ENCODE peak calls at places on chromosomes 3 and 15, in ten cellular contexts. E is glutamatergic neuron, W is fibroblast of pulmonary artery, P is uterus, L is progenitor cell of endocrine pancreas, D is nephron progenitor cell, R is psoas muscle, A is endodermal cell, G is AG10803, C is GM13977. X is an unnamed sample.

GRCh38 chr15:64740361-64741170 is 34.8 kb downstream of the RBPMS2 start:
- DNase-seq in D (no peak), L (no peak), R (peak), A (no peak), E (no peak), W (peak), P (peak), C (peak), G (peak), X (peak)

GRCh38 chr15:63288342-63288741 is 10.9 kb downstream of the APH1B start:
- DNase-seq in D (no peak), P (no peak), W (no peak), L (no peak), R (no peak), A (no peak), E (no peak), C (no peak), G (no peak), X (no peak)

GRCh38 chr3:124395584-124396340 is 334.5 kb upstream of the UMPS start:
- DNase-seq in R (no peak), A (no peak), E (peak), L (no peak), D (no peak), W (peak), C (no peak), P (peak), G (no peak), X (no peak)

GRCh38 chr3:13347390-13347966 is 72.6 kb downstream of the NUP210 start:
- DNase-seq in W (peak), C (no peak), E (no peak), A (peak), P (no peak), L (no peak), D (no peak), G (peak), R (no peak), X (no peak)

GRCh38 chr15:80095511-80095910 is 36.0 kb downstream of the ZFAND6 start:
- DNase-seq in C (no peak), W (no peak), L (no peak), G (no peak), R (no peak), P (no peak), A (no peak), D (no peak), E (no peak), X (no peak)

GRCh38 chr3:88452228-88452627 is 302.5 kb downstream of the C3orf38 start:
- DNase-seq in G (no peak), L (no peak), C (no peak), D (no peak), A (no peak), W (no peak), R (no peak), E (no peak), P (no peak), X (no peak)

GRCh38 chr15:89367485-89368451 is 33.1 kb upstream of the POLG start:
- DNase-seq in E (peak), P (no peak), A (peak), C (peak), D (peak), R (no peak), W (no peak), L (no peak), G (no peak), X (no peak)

GRCh38 chr15:45993508-45993907 is 358.7 kb downstream of the SQOR start:
- DNase-seq in L (no peak), G (no peak), R (no peak), E (no peak), W (no peak), P (no peak), D (no peak), C (no peak), A (no peak), X (no peak)

GRCh38 chr3:47850062-47850802 is 47.3 kb downstream of the DHX30 start:
- DNase-seq in D (no peak), A (no peak), C (no peak), P (no peak), R (no peak), W (peak), E (no peak), L (no peak), G (peak), X (peak)

DNA sequence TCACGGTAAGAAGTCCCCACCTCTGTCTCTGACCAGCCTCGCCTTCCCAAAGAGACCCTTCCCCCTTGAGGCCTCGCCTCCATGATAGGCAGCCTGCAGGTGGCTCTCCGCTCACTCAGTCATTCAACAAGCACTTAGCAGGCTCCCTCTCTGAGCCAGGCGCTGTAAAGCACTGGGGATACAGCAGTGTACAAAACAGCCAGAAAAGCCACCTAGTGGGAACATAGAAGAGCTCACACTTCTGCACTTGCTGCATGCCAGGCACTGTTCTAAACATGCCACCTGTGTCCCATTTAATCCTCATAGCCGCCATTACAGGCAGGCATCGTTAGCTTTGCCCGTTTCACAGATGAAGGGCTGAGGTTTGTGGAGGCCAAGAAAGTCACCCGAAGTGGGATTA is 56.0 kb downstream of the SEMA3G start:
- DNase-seq in D (no peak), G (no peak), P (no peak), C (no peak), E (no peak), R (no peak), A (no peak), W (no peak), L (no peak), X (no peak)
- TF ChIP-seq CTCF in D (no peak), G (no peak), P (no peak), C (no peak), E (no peak), R (no peak), A (no peak), W (peak), L (no peak), X (no peak)

GRCh38 chr3:190266915-190267290 is 55.3 kb downstream of the CLDN1 start:
- DNase-seq in D (no peak), C (no peak), A (no peak), R (no peak), E (no peak), P (no peak), G (peak), W (peak), L (no peak), X (no peak)

GRCh38 chr3:190272747-190273146 is 49.5 kb downstream of the CLDN1 start:
- DNase-seq in R (no peak), L (no peak), W (no peak), A (no peak), C (no peak), G (no peak), D (no peak), E (no peak), P (no peak), X (no peak)

GRCh38 chr3:190265795-190266194 is 56.5 kb downstream of the CLDN1 start:
- DNase-seq in E (no peak), A (no peak), W (peak), C (no peak), D (no peak), R (no peak), G (peak), P (no peak), L (no peak), X (peak)

GRCh38 chr3:190266265-190266914 is 55.9 kb downstream of the CLDN1 start:
- DNase-seq in L (no peak), E (no peak), D (no peak), P (no peak), W (no peak), G (peak), C (no peak), A (no peak), R (no peak), X (no peak)

DNA sequence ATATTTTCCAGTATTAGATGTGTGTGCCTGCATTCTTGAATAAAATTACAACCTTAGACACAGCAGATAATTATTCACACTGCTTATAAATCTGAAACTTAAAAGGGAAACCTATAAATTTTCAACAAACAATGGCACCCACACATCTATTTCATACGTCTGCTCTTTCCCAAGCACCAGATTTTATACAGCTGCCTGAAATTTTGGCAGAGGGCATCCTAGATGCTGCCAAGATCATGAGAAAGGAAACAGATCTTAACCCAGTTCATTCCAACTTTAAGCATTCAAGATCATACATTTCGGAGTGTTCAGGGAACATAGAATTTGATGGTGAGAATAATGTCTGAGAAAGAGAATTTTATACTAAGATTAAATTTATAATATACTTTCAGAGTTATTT is 53.1 kb downstream of the CLDN1 start:
- DNase-seq in G (peak), E (no peak), L (no peak), A (no peak), D (no peak), P (peak), W (peak), R (no peak), C (no peak), X (no peak)
- TF ChIP-seq CTCF in G (no peak), E (no peak), L (no peak), A (no peak), D (no peak), P (no peak), W (no peak), R (no peak), C (no peak), X (no peak)

GRCh38 chr3:72665103-72665502 is 183.1 kb downstream of the SHQ1 start:
- DNase-seq in P (no peak), E (no peak), A (no peak), G (no peak), L (no peak), R (no peak), D (no peak), W (no peak), C (no peak), X (no peak)

GRCh38 chr3:72666444-72666755 is 181.8 kb downstream of the SHQ1 start:
- DNase-seq in L (no peak), W (no peak), C (no peak), D (no peak), G (no peak), A (no peak), E (no peak), R (no peak), P (no peak), X (no peak)

GRCh38 chr3:72664576-72664975 is 183.7 kb downstream of the SHQ1 start:
- DNase-seq in D (no peak), A (no peak), R (no peak), E (no peak), P (no peak), L (no peak), C (no peak), G (peak), W (peak), X (no peak)

GRCh38 chr3:72664171-72664570 is 184.1 kb downstream of the SHQ1 start:
- DNase-seq in C (no peak), D (no peak), A (no peak), W (no peak), P (no peak), R (no peak), E (no peak), L (no peak), G (no peak), X (no peak)

DNA sequence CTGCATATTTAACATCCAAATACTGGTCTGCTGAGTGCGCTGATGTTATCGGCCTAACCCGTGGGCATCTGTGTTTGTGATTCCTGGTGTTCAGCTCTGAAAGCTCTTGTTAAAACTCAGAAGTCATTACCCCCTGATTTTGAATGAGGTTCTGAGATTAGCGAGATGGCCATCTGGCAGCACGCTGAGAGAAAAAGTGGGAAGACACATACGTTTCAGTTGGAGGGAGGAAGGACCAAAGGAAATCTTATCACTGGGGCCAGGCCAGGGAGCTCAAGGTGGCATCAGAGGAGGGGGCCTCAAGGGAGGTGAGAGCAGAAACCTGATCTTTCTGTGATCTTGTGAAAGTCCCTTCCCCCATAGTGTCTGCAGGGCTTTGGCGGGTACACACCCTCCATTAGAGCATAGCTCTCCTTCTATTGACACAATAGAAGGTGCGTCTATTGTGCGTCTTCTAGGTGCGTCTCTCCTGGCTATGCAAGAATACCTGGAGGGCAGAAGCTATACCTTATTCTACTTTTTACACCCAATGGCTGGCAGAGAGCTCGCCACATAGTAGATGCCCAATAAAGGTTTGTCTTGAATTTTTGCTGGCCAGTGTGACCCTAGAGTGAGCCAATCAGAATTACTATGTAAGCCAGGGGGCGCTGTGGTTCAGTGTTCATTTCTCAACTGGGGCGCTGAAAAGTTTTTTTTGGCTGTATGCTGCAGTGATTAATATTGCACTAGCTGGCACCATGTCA is 182.4 kb downstream of the SHQ1 start:
- DNase-seq in P (no peak), R (no peak), D (peak), A (peak), L (no peak), E (peak), W (peak), C (peak), G (no peak), X (peak)
- TF ChIP-seq CTCF in P (peak), R (peak), D (peak), A (peak), L (peak), E (peak), W (peak), C (peak), G (peak), X (peak)

DNA sequence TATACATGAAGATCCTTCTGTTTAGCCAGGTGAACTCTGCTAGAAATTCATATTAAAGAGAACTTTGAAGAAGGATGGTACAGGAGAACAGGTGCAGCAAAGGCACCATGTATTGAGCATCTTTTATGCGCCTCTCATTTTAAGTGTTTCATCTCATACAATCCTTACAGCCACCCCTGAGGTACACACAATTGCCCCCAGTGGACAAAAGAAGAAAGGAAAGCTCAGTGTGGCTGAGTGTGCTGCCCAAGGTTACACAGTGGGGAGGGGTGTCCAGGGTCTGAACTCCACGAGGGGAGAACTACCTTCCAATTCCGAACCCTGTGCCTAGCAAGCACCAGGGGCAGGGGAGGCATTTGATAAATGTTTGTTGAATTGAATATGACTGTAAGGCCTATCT is 98.6 kb downstream of the MECOM start:
- DNase-seq in A (no peak), P (no peak), L (no peak), D (no peak), W (no peak), G (no peak), E (no peak), R (no peak), C (no peak), X (no peak)
- TF ChIP-seq CTCF in A (peak), P (no peak), L (peak), D (no peak), W (peak), G (no peak), E (no peak), R (no peak), C (peak), X (no peak)

DNA sequence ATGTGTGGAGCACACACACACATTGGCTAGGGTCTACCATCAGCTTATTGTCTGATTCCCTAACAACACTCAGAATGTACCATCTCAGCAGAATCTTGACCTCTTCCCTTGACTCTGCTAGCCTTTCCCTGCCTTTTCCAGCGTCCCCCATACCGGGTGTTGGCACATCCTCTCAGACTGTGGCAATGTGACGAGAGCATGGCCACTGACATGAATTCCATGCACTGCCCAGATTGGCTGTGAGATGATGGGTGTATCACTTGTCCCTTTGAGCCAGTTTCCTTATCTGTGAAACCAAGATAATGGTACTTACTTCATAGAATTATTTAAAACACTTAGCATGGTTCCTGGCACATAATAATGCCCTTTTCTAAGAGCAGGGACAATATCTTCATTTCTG is 60.3 kb upstream of the EIF1B start:
- DNase-seq in D (no peak), L (no peak), R (no peak), P (no peak), E (no peak), W (no peak), G (no peak), C (no peak), A (peak), X (no peak)
- TF ChIP-seq CTCF in D (no peak), L (no peak), R (no peak), P (no peak), E (no peak), W (no peak), G (no peak), C (no peak), A (no peak), X (no peak)

GRCh38 chr15:25694238-25694584 is 168.9 kb downstream of the ATP10A start:
- DNase-seq in D (no peak), R (no peak), E (no peak), G (no peak), C (no peak), P (peak), L (no peak), A (no peak), W (no peak), X (no peak)
- TF ChIP-seq CTCF in D (no peak), R (no peak), E (peak), G (no peak), C (no peak), P (no peak), L (no peak), A (no peak), W (no peak), X (peak)

DNA sequence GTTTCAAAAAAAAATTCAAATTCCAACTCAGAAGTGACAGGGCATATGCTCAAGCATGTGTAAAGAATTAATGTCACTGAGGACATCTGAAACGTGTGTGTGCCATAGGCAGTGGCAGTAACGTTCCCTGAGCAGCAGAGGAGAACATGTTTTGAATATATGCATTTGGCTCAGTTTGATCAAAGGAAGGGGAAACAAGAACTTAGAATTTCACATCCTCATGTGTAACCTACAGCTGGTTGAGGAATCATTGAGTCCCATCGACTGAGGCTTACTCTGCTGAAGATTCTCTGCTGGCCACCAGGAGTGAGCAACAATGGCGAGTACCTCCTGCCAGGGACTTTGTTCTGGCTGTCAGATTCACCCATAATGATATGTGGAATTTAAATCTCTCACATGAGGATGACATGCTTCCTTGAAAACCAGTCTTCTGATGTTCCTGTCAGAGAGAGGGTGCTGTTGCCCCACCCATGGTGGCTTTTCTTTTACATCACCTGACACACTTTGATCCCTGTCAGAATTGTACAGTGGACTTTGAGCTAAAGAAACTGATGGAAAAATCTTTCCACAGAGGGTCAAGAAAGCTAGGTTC is 21.3 kb downstream of the GORASP1 start:
- DNase-seq in R (no peak), P (no peak), G (no peak), A (no peak), E (no peak), D (no peak), L (no peak), C (peak), W (no peak), X (no peak)
- TF ChIP-seq CTCF in R (no peak), P (no peak), G (no peak), A (peak), E (no peak), D (no peak), L (no peak), C (no peak), W (no peak), X (no peak)

DNA sequence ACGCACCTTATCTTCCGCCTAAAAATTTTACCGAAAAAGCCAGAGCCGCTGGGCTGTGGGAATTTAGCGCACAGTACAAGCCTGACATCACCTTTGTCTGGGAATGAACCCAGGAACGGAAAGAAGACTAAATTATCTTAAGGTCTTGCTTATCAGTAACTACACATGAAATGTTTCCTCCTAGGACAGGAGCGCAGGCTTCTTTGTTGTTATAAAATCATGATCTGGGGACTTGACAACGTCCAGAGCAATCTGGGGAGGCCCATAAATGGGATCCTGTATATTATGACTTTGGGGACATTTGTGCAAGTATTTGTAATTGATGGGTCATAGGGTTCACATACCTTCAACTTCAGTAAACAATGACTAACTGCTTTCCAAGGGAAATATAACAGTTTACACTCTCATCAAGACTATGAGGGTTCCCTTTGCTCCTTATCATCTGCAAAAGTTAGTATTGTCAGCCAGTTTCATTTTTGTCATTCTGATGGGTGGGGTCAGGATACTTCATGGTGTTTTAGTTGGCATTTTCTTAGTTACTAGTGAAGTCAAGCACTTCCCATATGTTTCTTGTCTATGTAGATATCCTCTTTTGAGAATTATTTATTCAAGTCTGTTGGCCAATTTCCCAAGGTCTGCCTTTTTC is 213.9 kb upstream of the PFN2 start:
- DNase-seq in G (peak), D (no peak), L (no peak), A (no peak), E (no peak), R (no peak), W (peak), C (no peak), P (no peak), X (peak)
- TF ChIP-seq CTCF in G (no peak), D (no peak), L (no peak), A (no peak), E (no peak), R (no peak), W (no peak), C (no peak), P (no peak), X (peak)